ENCODE peak calls at places on chromosomes 13 and 19, in eight cellular contexts. E is IMR-90, Q is heart left ventricle, I is tibial nerve, X is body of pancreas, A is NB4, J is HCT116, C is gastrocnemius medialis. Z is an unnamed sample.

GRCh38 chr13:34942732-34943674 is 933 bp downstream of the NBEA start:
- DNase-seq in E (no peak), Q (peak), I (no peak), X (peak), A (no peak), J (no peak), C (peak), Z (peak)

GRCh38 chr19:29881386-29881785 is 60.7 kb upstream of the URI1 start:
- DNase-seq in E (peak), Q (no peak), I (no peak), X (no peak), A (no peak), J (no peak), C (no peak), Z (peak)

GRCh38 chr13:113155201-113155600 is 3.2 kb upstream of the PROZ start:
- DNase-seq in E (no peak), Q (no peak), I (no peak), X (no peak), A (peak), J (no peak), C (no peak), Z (no peak)

GRCh38 chr19:41886761-41887710 is 4.1 kb downstream of the ARHGEF1 start:
- DNase-seq in E (no peak), Q (no peak), I (no peak), X (peak), A (peak), J (no peak), C (no peak), Z (no peak)

GRCh38 chr19:58305932-58306323 is 751 bp downstream of the ERVK3-1 start:
- DNase-seq in E (no peak), Q (no peak), I (no peak), X (no peak), A (peak), J (no peak), C (no peak), Z (no peak)

GRCh38 chr19:31279436-31279765 is 69.8 kb downstream of the TSHZ3 start:
- DNase-seq in E (no peak), Q (no peak), I (no peak), X (no peak), A (no peak), J (no peak), C (no peak), Z (no peak)

GRCh38 chr19:40811478-40812341 is 12.7 kb downstream of the EGLN2 start:
- DNase-seq in E (no peak), Q (no peak), I (no peak), X (no peak), A (no peak), J (no peak), C (no peak), Z (no peak)

GRCh38 chr19:12947702-12948596 is 2.3 kb downstream of the RAD23A start:
- DNase-seq in E (no peak), Q (no peak), I (no peak), X (no peak), A (no peak), J (no peak), C (no peak), Z (no peak)

GRCh38 chr13:113781571-113781970 is 22.5 kb downstream of the TMEM255B start:
- DNase-seq in E (no peak), Q (no peak), I (no peak), X (no peak), A (no peak), J (no peak), C (no peak), Z (no peak)

GRCh38 chr13:45119469-45119989 is 781 bp upstream of the GTF2F2 start:
- DNase-seq in E (peak), Q (no peak), I (peak), X (peak), A (peak), J (no peak), C (no peak), Z (peak)

GRCh38 chr19:40775632-40776022 is 306 bp downstream of the MIA start:
- DNase-seq in E (no peak), Q (no peak), I (no peak), X (no peak), A (no peak), J (no peak), C (no peak), Z (no peak)

GRCh38 chr13:111555268-111555633 is 234.8 kb downstream of the TEX29 start:
- DNase-seq in E (no peak), Q (no peak), I (no peak), X (no peak), A (no peak), J (no peak), C (no peak), Z (no peak)
- TF ChIP-seq POLR2A in E (no peak), Q (no peak), I (no peak), X (no peak), A (no peak), J (no peak), C (no peak), Z (no peak)

GRCh38 chr19:11693505-11694499 is 44.9 kb downstream of the ZNF823 start:
- DNase-seq in E (peak), Q (no peak), I (no peak), X (peak), A (peak), J (peak), C (no peak), Z (peak)

GRCh38 chr19:11697284-11697855 is 41.4 kb downstream of the ZNF823 start:
- DNase-seq in E (no peak), Q (no peak), I (no peak), X (no peak), A (no peak), J (no peak), C (no peak), Z (no peak)

GRCh38 chr19:11698231-11698630 is 40.5 kb downstream of the ZNF823 start:
- DNase-seq in E (no peak), Q (no peak), I (no peak), X (no peak), A (no peak), J (no peak), C (no peak), Z (no peak)

GRCh38 chr19:11692127-11692790 is 46.5 kb downstream of the ZNF823 start:
- DNase-seq in E (no peak), Q (no peak), I (no peak), X (no peak), A (no peak), J (no peak), C (no peak), Z (no peak)

DNA sequence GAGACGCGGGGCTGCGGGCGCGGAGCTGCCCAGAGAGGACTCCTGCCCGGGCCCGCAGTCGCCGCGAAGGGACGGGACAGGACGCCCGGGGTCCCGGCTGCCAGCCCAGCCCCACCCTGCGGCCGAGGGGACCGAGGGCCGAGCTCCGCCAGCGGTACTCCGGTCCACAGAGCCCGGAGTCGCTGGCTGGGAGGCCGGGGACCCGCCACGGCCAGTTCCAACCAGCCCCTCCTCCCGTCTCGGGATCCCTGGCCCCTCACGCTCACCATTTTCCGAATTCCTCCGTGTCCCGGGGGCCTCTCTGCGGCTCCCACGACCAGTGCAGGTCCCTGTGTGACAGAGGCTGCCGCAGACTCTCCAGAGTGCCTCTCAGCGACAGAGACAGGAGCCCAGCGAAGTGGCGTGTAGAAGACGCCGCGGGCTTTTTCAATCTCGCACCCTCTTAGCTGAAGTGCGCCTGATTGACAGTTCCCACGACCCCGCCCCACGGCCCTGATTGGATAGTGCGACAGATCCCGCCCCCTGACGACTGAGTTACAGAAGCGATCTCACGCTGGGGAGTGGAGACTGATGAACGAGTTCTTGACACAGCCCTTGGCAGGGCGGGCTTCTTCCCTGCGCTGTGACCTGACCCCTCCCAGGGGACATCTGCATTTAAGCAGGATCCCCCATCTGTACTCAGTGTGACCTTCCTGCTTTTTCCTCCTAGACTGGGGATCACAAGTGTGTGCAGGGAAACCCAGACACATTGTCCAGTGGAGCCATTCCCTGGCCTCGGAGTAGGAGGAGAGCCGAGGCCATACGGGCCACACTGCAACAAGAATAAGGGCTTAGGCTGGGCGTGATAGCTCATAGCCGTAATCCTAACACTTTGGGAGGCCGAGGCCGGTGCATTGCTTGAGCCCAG is 44.0 kb downstream of the ZNF823 start:
- DNase-seq in E (peak), Q (peak), I (peak), X (peak), A (peak), J (peak), C (peak), Z (peak)
- TF ChIP-seq POLR2A in E (no peak), Q (no peak), I (peak), X (no peak), A (no peak), J (peak), C (peak), Z (peak)

GRCh38 chr19:38304352-38304865 is 358 bp downstream of the C19orf33 start:
- DNase-seq in E (no peak), Q (no peak), I (no peak), X (no peak), A (no peak), J (no peak), C (no peak), Z (no peak)

GRCh38 chr19:38303517-38304351 is at the start of gene C19orf33:
- DNase-seq in E (no peak), Q (peak), I (no peak), X (peak), A (no peak), J (peak), C (no peak), Z (peak)

GRCh38 chr19:38306236-38306635 is 2.2 kb downstream of the C19orf33 start:
- DNase-seq in E (no peak), Q (no peak), I (no peak), X (no peak), A (no peak), J (no peak), C (no peak), Z (no peak)

GRCh38 chr19:38307076-38307475 is 3.0 kb downstream of the C19orf33 start:
- DNase-seq in E (no peak), Q (no peak), I (no peak), X (no peak), A (no peak), J (no peak), C (no peak), Z (no peak)

GRCh38 chr19:38304866-38305429 is 897 bp downstream of the C19orf33 start:
- DNase-seq in E (no peak), Q (peak), I (no peak), X (peak), A (no peak), J (peak), C (no peak), Z (peak)
- TF ChIP-seq POLR2A in E (no peak), Q (no peak), I (peak), X (peak), A (no peak), J (peak), C (no peak), Z (peak)

GRCh38 chr19:51066393-51066792 is 1.5 kb upstream of the KLK13 start:
- DNase-seq in E (no peak), Q (no peak), I (no peak), X (no peak), A (no peak), J (no peak), C (no peak), Z (no peak)

GRCh38 chr19:51064534-51065220 is at the start of gene KLK13:
- DNase-seq in E (no peak), Q (peak), I (no peak), X (peak), A (no peak), J (peak), C (no peak), Z (no peak)

GRCh38 chr19:51066816-51067215 is 1.9 kb upstream of the KLK13 start:
- DNase-seq in E (no peak), Q (no peak), I (no peak), X (no peak), A (no peak), J (no peak), C (no peak), Z (no peak)

GRCh38 chr19:51063664-51064063 is 1.2 kb downstream of the KLK13 start:
- DNase-seq in E (no peak), Q (no peak), I (no peak), X (peak), A (no peak), J (no peak), C (no peak), Z (no peak)

DNA sequence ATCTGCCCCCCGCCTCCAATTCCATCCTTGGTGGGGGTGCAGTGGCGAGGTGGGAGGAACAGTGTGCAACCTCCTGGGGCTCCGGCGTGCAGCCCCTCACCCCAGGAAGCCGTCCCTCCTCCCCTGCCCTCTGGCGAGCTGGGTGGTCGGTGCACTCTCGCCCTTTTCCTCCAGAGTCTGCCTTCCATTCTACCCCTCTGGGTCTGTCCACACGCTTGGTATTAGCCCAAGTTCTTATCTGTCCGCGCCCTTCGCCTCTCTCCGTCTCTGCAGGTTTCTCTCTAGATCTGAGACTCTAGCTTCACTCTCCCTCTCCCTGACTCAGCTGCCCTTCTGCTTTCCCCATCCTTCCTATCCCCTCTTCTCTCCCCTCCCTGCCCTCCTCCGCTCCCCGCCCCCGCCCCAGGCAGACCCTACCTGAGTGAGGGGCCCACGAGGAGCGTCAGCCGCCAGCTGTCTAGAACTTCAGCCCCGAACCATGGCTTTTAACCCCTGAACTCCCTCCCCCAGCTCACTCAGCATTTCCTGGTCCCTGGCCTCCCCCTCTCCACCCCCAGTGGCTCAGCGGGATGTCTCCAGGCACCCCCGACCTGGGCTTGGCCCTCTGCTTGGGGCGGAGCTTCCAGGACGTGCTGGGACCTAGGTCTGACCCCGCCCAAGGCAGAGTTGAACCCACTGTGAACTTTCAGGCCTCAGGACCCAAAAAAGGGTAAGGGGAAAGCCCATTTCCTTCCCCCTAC is 499 bp upstream of the KLK13 start:
- DNase-seq in E (no peak), Q (no peak), I (no peak), X (no peak), A (no peak), J (no peak), C (no peak), Z (no peak)
- TF ChIP-seq POLR2A in E (no peak), Q (no peak), I (no peak), X (no peak), A (no peak), J (no peak), C (no peak), Z (no peak)

GRCh38 chr19:17647071-17648020 is 40.8 kb downstream of the UNC13A start:
- DNase-seq in E (no peak), Q (no peak), I (no peak), X (no peak), A (no peak), J (no peak), C (no peak), Z (no peak)
- TF ChIP-seq POLR2A in E (no peak), Q (no peak), I (no peak), X (no peak), A (no peak), J (no peak), C (no peak), Z (no peak)